ENCODE peak calls at places on chromosomes 4 and X, in five cellular contexts. G, L, V, K and C are unnamed samples.

GRCh38 chr4:102606846-102607440 is 105.8 kb downstream of the NFKB1 start:
- DNase-seq in V (no peak), K (no peak), G (no peak), L (no peak), C (no peak)

GRCh38 chrX:119885554-119886428 is 9.9 kb upstream of the AKAP14 start:
- DNase-seq in L (no peak), K (peak; percentile 72), V (no peak), G (no peak), C (no peak)

GRCh38 chrX:65712005-65712861 is 44.8 kb downstream of the MSN start:
- DNase-seq in G (no peak), K (no peak), V (no peak), L (no peak), C (no peak)

GRCh38 chr4:4395849-4396627 is 9.1 kb downstream of the NSG1 start:
- DNase-seq in G (peak; percentile 19), V (no peak), K (no peak), L (no peak), C (no peak)

GRCh38 chr4:67886281-67886680 is 2.5 kb upstream of the TMPRSS11D start:
- DNase-seq in G (peak; percentile 64), V (no peak), L (no peak), K (no peak), C (no peak)

GRCh38 chrX:545488-545887 is 85.1 kb upstream of the SHOX start:
- DNase-seq in V (no peak), L (no peak), G (no peak), K (no peak), C (no peak)

GRCh38 chr4:8641256-8641655 is 48.7 kb downstream of the CPZ start:
- DNase-seq in G (no peak), L (no peak), K (no peak), V (no peak), C (no peak)

GRCh38 chrX:107102980-107103379 is 15.6 kb downstream of the RBM41 start:
- DNase-seq in V (no peak), L (no peak), G (no peak), K (peak; percentile 13), C (no peak)

GRCh38 chrX:56000169-56000568 is 232.0 kb upstream of the KLF8 start:
- DNase-seq in L (no peak), V (no peak), K (no peak), G (no peak), C (no peak)

GRCh38 chr4:100340534-100341364 is 150.5 kb upstream of the DDIT4L start:
- DNase-seq in G (peak; percentile 56), K (no peak), V (no peak), L (no peak), C (no peak)

GRCh38 chr4:38576767-38577166 is 87.2 kb upstream of the KLF3 start:
- DNase-seq in G (no peak), V (no peak), L (no peak), K (no peak), C (no peak)

GRCh38 chrX:21926527-21927278 is 13.8 kb upstream of the SMS start:
- DNase-seq in V (no peak), L (no peak), K (peak; percentile 89), G (peak; percentile 97), C (no peak)

GRCh38 chr4:121138014-121138413 is 26.1 kb downstream of the TNIP3 start:
- DNase-seq in V (no peak), L (no peak), G (no peak), K (no peak), C (no peak)

GRCh38 chr4:185865901-185866328 is 53.9 kb upstream of the SORBS2 start:
- DNase-seq in G (peak; percentile 89), V (no peak), L (no peak), K (no peak), C (no peak)

GRCh38 chrX:24513416-24513815 is 48.3 kb downstream of the PDK3 start:
- DNase-seq in L (no peak), K (no peak), G (no peak), V (no peak), C (no peak)

GRCh38 chr4:116005806-116006088 is 892.3 kb upstream of the NDST4 start:
- DNase-seq in L (no peak), V (no peak), G (no peak), K (no peak), C (no peak)

GRCh38 chr4:89995824-89996223 is 101.2 kb downstream of the MMRN1 start:
- DNase-seq in K (no peak), G (no peak), V (no peak), L (no peak), C (no peak)

GRCh38 chr4:89995006-89995405 is 100.4 kb downstream of the MMRN1 start:
- DNase-seq in V (no peak), G (no peak), L (no peak), K (no peak), C (no peak)

GRCh38 chr4:89988268-89988667 is 93.6 kb downstream of the MMRN1 start:
- DNase-seq in K (no peak), V (no peak), G (no peak), L (no peak), C (no peak)

GRCh38 chr4:89994176-89994873 is 99.7 kb downstream of the MMRN1 start:
- DNase-seq in G (no peak), K (no peak), L (no peak), V (no peak), C (no peak)

DNA sequence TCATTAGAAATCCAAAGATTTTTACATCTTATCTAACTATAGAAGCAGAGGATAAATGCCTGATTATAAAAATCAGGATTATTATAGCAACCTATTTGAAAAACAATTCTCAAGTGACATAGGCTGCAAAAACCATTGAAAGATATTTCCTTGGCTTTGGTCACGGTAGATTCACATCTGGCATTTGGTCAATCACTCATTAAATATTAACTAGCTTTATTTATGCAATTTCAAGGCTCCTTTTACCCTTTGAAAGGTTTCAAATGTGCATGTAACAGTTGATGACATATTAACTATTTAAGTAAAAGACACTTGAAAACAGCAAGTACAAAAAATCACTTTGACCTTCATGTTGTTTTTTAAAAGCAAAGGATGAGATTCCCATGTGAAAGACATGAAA is 98.1 kb downstream of the MMRN1 start:
- DNase-seq in K (no peak), V (no peak), L (no peak), G (no peak), C (no peak)
- H3K27ac ChIP-seq in K (no peak overlapping the region), V (no peak overlapping the region), L (no peak overlapping the region), G (no peak overlapping the region), C (no peak overlapping the region)

GRCh38 chr4:143700060-143700419 is 435 bp downstream of the FREM3 start:
- DNase-seq in V (no peak), L (no peak), K (no peak), G (peak; percentile 16), C (no peak)
- H3K4me3 ChIP-seq in V (no peak overlapping the region), L (no peak overlapping the region), K (no peak overlapping the region), G (no peak overlapping the region), C (peak overlapping the region; percentile 45)

GRCh38 chr4:79498282-79498681 is 90.3 kb upstream of the GK2 start:
- DNase-seq in L (no peak), G (no peak), V (no peak), K (no peak), C (no peak)
- H3K27ac ChIP-seq in L (no peak overlapping the region), G (no peak overlapping the region), V (no peak overlapping the region), K (no peak overlapping the region), C (no peak overlapping the region)

GRCh38 chrX:37958493-37959211 is 47.7 kb upstream of the SYTL5 start:
- DNase-seq in L (no peak), G (peak; percentile 52), K (no peak), V (no peak), C (no peak)

GRCh38 chrX:37959212-37960021 is 46.9 kb upstream of the SYTL5 start:
- DNase-seq in K (no peak), G (no peak), V (no peak), L (no peak), C (no peak)

GRCh38 chrX:37956223-37956622 is 50.1 kb upstream of the SYTL5 start:
- DNase-seq in V (no peak), G (no peak), L (no peak), K (no peak), C (no peak)

GRCh38 chrX:37955273-37955672 is 51.1 kb upstream of the SYTL5 start:
- DNase-seq in K (no peak), G (no peak), L (no peak), V (no peak), C (no peak)

DNA sequence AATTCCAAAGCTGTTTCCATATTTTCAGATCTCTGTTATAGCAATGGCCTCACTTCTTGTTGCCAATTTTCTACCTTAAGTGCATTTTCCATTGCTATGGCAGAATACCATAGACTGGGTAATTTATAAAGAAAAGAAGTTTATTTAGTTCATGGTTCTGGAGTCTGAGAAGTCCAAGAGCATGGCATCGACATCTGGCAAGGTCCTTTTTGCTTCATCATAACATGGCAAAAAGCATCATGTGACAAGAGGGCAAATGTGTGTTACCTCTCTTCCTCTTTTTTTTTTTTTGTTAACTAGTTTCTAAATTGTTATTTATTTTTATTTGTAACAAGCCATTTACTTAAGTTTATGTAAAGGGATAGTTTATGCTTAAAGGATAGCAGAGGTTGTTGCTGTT is 45.2 kb upstream of the SYTL5 start:
- DNase-seq in K (no peak), L (no peak), G (no peak), V (no peak), C (no peak)
- H3K4me3 ChIP-seq in K (no peak overlapping the region), L (no peak overlapping the region), G (no peak overlapping the region), V (no peak overlapping the region), C (no peak overlapping the region)